ENCODE peak calls at places on chromosomes 12 and 14, in nine cellular contexts. G is heart right ventricle, P is GM23338, L is WERI-Rb-1, K is GM23248, C is RWPE2, Q is iPS DF 6.9, X is psoas muscle, N is AG04450. D is an unnamed sample.

GRCh38 chr12:33304176-33304575 is 135.4 kb downstream of the SYT10 start:
- DNase-seq in C (no peak), K (no peak), G (no peak), L (no peak), X (no peak), N (no peak), P (no peak), Q (no peak), D (no peak)

GRCh38 chr14:95478309-95478708 is 38.1 kb downstream of the SYNE3 start:
- DNase-seq in G (no peak), N (no peak), Q (no peak), C (no peak), X (no peak), L (no peak), K (no peak), P (no peak), D (no peak)

GRCh38 chr14:92785601-92786426 is 8.3 kb upstream of the GOLGA5 start:
- DNase-seq in Q (no peak), L (no peak), C (no peak), N (peak; percentile 72), G (peak; percentile 21), X (no peak), P (peak; percentile 6), K (peak; percentile 88), D (peak; percentile 69)

GRCh38 chr12:5269846-5270245 is 162.1 kb upstream of the NTF3 start:
- DNase-seq in P (no peak), K (no peak), N (no peak), C (no peak), X (no peak), Q (no peak), L (no peak), G (no peak), D (no peak)

GRCh38 chr12:7017870-7018349 is 366 bp downstream of the LPCAT3 start:
- DNase-seq in Q (no peak), L (no peak), N (no peak), G (no peak), C (no peak), P (no peak), X (no peak), K (no peak), D (no peak)

GRCh38 chr14:96002511-96002884 is 36.7 kb upstream of the C14orf132 start:
- DNase-seq in N (no peak), L (peak; percentile 45), K (no peak), G (no peak), P (no peak), X (no peak), C (no peak), Q (no peak), D (no peak)

GRCh38 chr12:89040146-89040964 is 311.9 kb downstream of the DUSP6 start:
- DNase-seq in X (no peak), K (peak; percentile 27), N (no peak), P (peak; percentile 27), C (no peak), G (no peak), Q (no peak), L (no peak), D (no peak)

GRCh38 chr12:53221203-53222076 is 10.6 kb downstream of the RARG start:
- DNase-seq in L (peak; percentile 75), G (peak; percentile 76), Q (no peak), K (peak; percentile 88), N (no peak), C (peak; percentile 58), P (peak; percentile 86), X (peak; percentile 81), D (peak; percentile 79)

GRCh38 chr12:32536000-32536345 is 136.6 kb downstream of the FGD4 start:
- DNase-seq in L (no peak), K (no peak), G (no peak), P (no peak), X (no peak), C (no peak), N (no peak), Q (no peak), D (no peak)

GRCh38 chr12:107415066-107415465 is 270.5 kb upstream of the PWP1 start:
- DNase-seq in N (no peak), K (peak; percentile 89), Q (no peak), P (no peak), L (no peak), G (no peak), C (no peak), X (no peak), D (no peak)

GRCh38 chr14:78983126-78983525 is 813.0 kb downstream of the NRXN3 start:
- DNase-seq in G (no peak), N (no peak), P (no peak), X (no peak), K (peak; percentile 48), C (no peak), L (no peak), Q (no peak), D (no peak)

GRCh38 chr12:104455594-104456416 is 943 bp upstream of the CHST11 start:
- DNase-seq in P (no peak), Q (no peak), K (peak; percentile 12), X (no peak), C (no peak), N (no peak), L (no peak), G (no peak), D (no peak)

GRCh38 chr14:50619569-50620141 is 48.5 kb downstream of the SAV1 start:
- DNase-seq in X (no peak), K (peak; percentile 60), L (no peak), C (no peak), P (peak; percentile 60), N (no peak), G (no peak), Q (no peak), D (no peak)

GRCh38 chr12:65005716-65006115 is 115.4 kb downstream of the WIF1 start:
- DNase-seq in Q (no peak), N (no peak), L (no peak), C (no peak), G (no peak), K (no peak), P (peak; percentile 27), X (no peak), D (no peak)

GRCh38 chr14:42671636-42672035 is 1065.0 kb downstream of the LRFN5 start:
- DNase-seq in Q (no peak), X (no peak), G (no peak), C (no peak), P (no peak), N (no peak), K (no peak), L (no peak), D (no peak)

GRCh38 chr14:24741871-24742270 is 107.9 kb upstream of the GZMB start:
- DNase-seq in K (peak; percentile 64), P (no peak), N (no peak), Q (no peak), C (no peak), G (no peak), L (no peak), X (no peak), D (no peak)

GRCh38 chr14:94548131-94548998 is 12.9 kb upstream of the SERPINA4 start:
- DNase-seq in Q (no peak), X (no peak), C (no peak), G (no peak), L (no peak), P (no peak), K (no peak), N (no peak), D (no peak)

GRCh38 chr12:30169839-30170591 is 386.3 kb upstream of the TMTC1 start:
- DNase-seq in K (no peak), L (no peak), G (no peak), P (peak; percentile 79), C (no peak), N (no peak), X (no peak), Q (no peak), D (no peak)

DNA sequence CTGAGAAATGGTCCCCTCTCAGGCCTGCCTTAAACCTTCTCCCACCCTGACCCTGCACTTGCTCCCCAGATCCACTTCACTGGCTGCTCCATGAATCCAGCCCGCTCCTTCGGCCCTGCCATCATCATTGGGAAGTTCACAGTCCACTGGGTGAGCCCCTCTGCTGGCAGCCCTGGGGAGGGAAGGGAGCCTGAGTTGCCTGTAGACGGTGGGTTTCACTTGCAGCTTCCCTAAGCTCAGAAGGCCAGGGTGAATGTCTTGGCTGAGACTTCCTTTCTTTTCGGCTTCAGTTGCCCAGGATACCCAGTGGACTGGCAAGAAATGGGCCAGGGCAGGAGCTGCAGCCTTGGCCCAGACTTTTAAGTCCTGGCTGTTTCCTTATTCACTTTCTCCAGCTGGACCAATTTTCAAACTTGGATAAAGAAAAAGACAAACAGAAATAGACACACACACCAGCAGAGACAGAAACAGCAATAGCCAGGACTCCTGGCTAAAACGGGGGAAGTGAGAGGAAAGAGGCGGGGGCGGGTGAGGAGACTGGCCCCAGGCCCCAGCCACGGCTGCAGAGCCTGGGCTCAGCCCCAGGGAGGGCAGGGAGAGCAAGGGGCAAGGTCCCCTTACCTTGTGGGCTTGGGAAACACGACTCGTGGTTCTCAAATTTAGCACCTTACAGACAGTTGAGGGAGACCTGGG is 2.1 kb downstream of the AQP6 start:
- DNase-seq in C (no peak), K (no peak), N (no peak), Q (no peak), P (no peak), G (no peak), L (no peak), X (no peak), D (no peak)
- H3K27ac ChIP-seq in C (no peak overlapping the region), K (no peak overlapping the region), N (no peak overlapping the region), Q (no peak overlapping the region), P (no peak overlapping the region), G (no peak overlapping the region), L (no peak overlapping the region), X (no peak overlapping the region), D (no peak overlapping the region)

GRCh38 chr12:91173139-91173538 is 9.5 kb downstream of the DCN start:
- DNase-seq in N (no peak), K (no peak), P (no peak), Q (no peak), C (no peak), L (no peak), G (peak; percentile 38), X (no peak), D (no peak)
- H3K27ac ChIP-seq in N (no peak overlapping the region), K (no peak overlapping the region), P (no peak overlapping the region), Q (no peak overlapping the region), C (no peak overlapping the region), L (no peak overlapping the region), G (peak overlapping the region; percentile 84), X (no peak overlapping the region), D (no peak overlapping the region)

DNA sequence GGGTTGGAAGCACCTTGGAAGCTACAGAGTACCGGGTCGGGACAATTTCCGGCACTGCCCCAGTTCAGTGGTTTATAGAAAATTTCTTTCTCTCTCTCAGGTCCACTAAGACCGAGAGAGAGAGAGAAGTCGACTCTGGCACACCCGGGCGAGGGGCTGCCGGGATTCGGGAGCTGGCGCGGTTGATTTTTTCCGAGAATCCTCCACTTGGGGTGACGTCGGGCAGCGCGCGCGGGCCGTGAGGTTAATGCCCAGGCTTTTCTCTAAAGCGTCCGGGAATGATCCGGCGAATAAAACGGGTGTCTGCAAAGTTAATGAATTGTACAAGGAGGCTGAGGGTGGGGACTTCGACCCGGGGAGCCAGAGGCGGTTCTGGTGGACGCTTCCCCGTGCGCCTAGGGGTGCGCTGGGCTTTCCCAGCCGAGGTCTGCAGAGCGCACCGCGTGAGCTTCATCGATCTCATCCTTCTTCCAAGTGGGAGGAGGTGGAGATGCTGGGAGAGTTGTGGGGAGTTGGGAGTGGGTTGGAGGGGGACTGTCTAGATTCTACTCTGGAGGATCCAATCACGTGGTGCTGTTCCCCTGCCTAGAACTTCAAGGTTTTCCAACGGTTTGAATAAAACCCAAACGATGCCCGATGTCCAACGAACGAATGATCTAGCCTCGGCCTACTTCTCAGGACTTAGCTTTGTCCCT is 51.9 kb upstream of the TBX3 start:
- DNase-seq in L (no peak), K (no peak), P (no peak), N (no peak), G (no peak), C (no peak), X (no peak), Q (no peak), D (no peak)
- H3K27ac ChIP-seq in L (no peak overlapping the region), K (no peak overlapping the region), P (no peak overlapping the region), N (no peak overlapping the region), G (no peak overlapping the region), C (no peak overlapping the region), X (no peak overlapping the region), Q (no peak overlapping the region), D (no peak overlapping the region)

GRCh38 chr12:12482959-12483358 is 79.7 kb downstream of the DUSP16 start:
- DNase-seq in C (no peak), K (no peak), X (no peak), N (no peak), P (no peak), L (no peak), G (no peak), Q (no peak), D (no peak)
- H3K27ac ChIP-seq in C (no peak overlapping the region), K (no peak overlapping the region), X (no peak overlapping the region), N (no peak overlapping the region), P (peak overlapping the region; percentile 48), L (no peak overlapping the region), G (no peak overlapping the region), Q (no peak overlapping the region), D (no peak overlapping the region)

D was measured in PC-9.